ENCODE peak calls at places on chromosome 7, in seven cellular contexts. T is prostate gland, N is stomach, E is SK-N-SH, F is Panc1, J is transverse colon, O is GM12878. C is an unnamed sample.

GRCh38 chr7:29337628-29338116 is 143.1 kb downstream of the CHN2 start:
- DNase-seq in J (no peak), E (no peak), N (no peak), T (no peak), O (no peak), F (no peak), C (no peak)

GRCh38 chr7:12281026-12281425 is 69.9 kb downstream of the TMEM106B start:
- DNase-seq in F (no peak), E (no peak), O (no peak), J (no peak), N (no peak), T (no peak), C (no peak)

GRCh38 chr7:36232971-36233550 is 80.0 kb downstream of the EEPD1 start:
- DNase-seq in O (no peak), J (no peak), T (no peak), N (no peak), F (no peak), E (no peak), C (no peak)

GRCh38 chr7:44634839-44635591 is 28.6 kb downstream of the OGDH start:
- DNase-seq in F (no peak), N (peak; percentile 71), J (peak; percentile 83), T (no peak), O (no peak), E (no peak), C (no peak)

GRCh38 chr7:136957391-136957790 is 88.9 kb downstream of the CHRM2 start:
- DNase-seq in N (no peak), F (peak; percentile 36), E (no peak), T (no peak), O (no peak), J (no peak), C (no peak)

GRCh38 chr7:106778656-106779250 is 86.3 kb upstream of the PIK3CG start:
- DNase-seq in N (no peak), F (no peak), E (no peak), T (no peak), J (no peak), O (no peak), C (no peak)

GRCh38 chr7:127189074-127189473 is 63.7 kb downstream of the GRM8 start:
- DNase-seq in E (no peak), N (no peak), F (peak; percentile 12), T (no peak), O (no peak), J (no peak), C (no peak)

GRCh38 chr7:132770055-132770454 is 193.8 kb upstream of the PLXNA4 start:
- DNase-seq in N (no peak), T (no peak), E (no peak), F (no peak), J (no peak), O (no peak), C (no peak)

GRCh38 chr7:112272921-112273561 is 66.5 kb downstream of the ZNF277 start:
- DNase-seq in F (no peak), T (no peak), O (no peak), N (no peak), J (peak; percentile 9), E (no peak), C (no peak)

GRCh38 chr7:5387711-5388245 is 35.9 kb downstream of the TNRC18 start:
- DNase-seq in J (no peak), T (no peak), O (no peak), F (no peak), N (no peak), E (no peak), C (no peak)

GRCh38 chr7:101537205-101537604 is 91.9 kb downstream of the MYL10 start:
- DNase-seq in O (no peak), T (no peak), F (no peak), J (no peak), E (peak; percentile 83), N (no peak), C (no peak)

GRCh38 chr7:36360244-36360643 is 29.4 kb upstream of the ANLN start:
- DNase-seq in N (no peak), O (no peak), E (no peak), J (no peak), T (no peak), F (no peak), C (no peak)

GRCh38 chr7:923108-924041 is 31.1 kb downstream of the ADAP1 start:
- DNase-seq in T (no peak), F (no peak), O (peak; percentile 81), N (peak; percentile 70), J (peak; percentile 94), E (no peak), C (peak; percentile 34)

GRCh38 chr7:158325530-158326381 is 261.9 kb downstream of the PTPRN2 start:
- DNase-seq in J (peak; percentile 16), T (peak; percentile 45), N (peak; percentile 64), O (no peak), E (peak; percentile 83), F (no peak), C (no peak)

GRCh38 chr7:124152859-124153692 is 120.2 kb upstream of the TMEM229A start:
- DNase-seq in J (no peak), T (no peak), E (peak; percentile 34), O (no peak), F (no peak), N (no peak), C (no peak)

GRCh38 chr7:158957921-158958471 is 101.6 kb downstream of the DYNC2I1 start:
- DNase-seq in N (peak; percentile 83), J (peak; percentile 95), F (no peak), T (no peak), O (no peak), E (peak; percentile 79), C (peak; percentile 58)

GRCh38 chr7:158824028-158824427 is 5.3 kb downstream of the ESYT2 start:
- DNase-seq in F (no peak), J (peak; percentile 39), O (peak; percentile 61), T (no peak), E (no peak), N (no peak), C (no peak)

GRCh38 chr7:137454169-137455166 is 110.9 kb upstream of the PTN start:
- DNase-seq in N (no peak), T (no peak), E (peak; percentile 57), J (peak; percentile 13), O (no peak), F (peak; percentile 20), C (peak; percentile 42)

GRCh38 chr7:24899905-24900304 is 80.1 kb downstream of the OSBPL3 start:
- DNase-seq in F (no peak), N (no peak), E (no peak), O (peak; percentile 75), J (no peak), T (no peak), C (no peak)
- H3K4me1 ChIP-seq in F (no peaks in the 10 kb centered on the region), N (peaks cover 10% of the 10 kb centered on the region), E (peaks cover 14% of the 10 kb centered on the region), O (peaks cover 46% of the 10 kb centered on the region), J (no peaks in the 10 kb centered on the region), T (no peaks in the 10 kb centered on the region), C (no peaks in the 10 kb centered on the region)

DNA sequence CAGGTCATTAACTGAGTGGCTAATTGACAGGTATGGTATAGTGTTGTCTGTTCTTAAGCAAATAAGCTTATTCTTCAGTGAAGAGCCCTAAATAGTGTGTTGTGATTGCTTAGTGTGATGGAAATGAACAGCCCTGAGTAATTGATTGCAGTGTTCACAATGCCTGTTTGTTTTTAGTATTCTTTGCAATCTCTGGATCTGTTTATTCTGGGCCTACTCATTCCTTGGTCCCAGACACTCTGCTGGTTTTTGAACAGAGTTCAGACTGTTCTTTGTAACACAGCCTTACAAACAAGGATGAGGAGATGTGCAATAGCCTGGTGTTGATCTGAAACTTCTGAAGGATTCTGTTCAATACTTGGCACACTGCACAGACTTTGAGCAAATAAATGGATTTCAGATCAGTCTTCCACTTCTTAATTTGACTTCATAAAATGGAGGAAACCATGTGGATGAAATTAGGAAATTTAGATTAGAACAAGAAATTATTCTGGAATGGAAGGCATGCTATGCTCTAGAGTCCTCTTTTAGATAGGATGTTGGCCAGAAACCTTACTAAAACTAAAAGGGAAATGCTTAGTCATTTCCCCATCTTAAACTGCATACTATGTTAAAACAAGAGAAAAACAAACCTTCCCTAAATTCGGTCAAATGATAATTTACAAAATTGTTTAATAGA is 444.2 kb upstream of the SEMA3D start:
- DNase-seq in T (no peak), J (no peak), F (no peak), O (no peak), N (no peak), E (no peak), C (no peak)
- TF ChIP-seq POLR2AphosphoS5 in T (no peak), J (no peak), F (no peak), O (no peak), N (no peak), E (no peak), C (no peak)

GRCh38 chr7:105015631-105015965 is 1.6 kb downstream of the KMT2E start:
- DNase-seq in N (peak; percentile 53), E (peak; percentile 66), O (no peak), J (peak; percentile 61), T (peak; percentile 61), F (no peak), C (no peak)

GRCh38 chr7:105013818-105014724 is at the start of gene KMT2E:
- DNase-seq in N (peak; percentile 92), F (no peak), E (peak; percentile 92), O (peak; percentile 59), T (peak; percentile 82), J (peak; percentile 91), C (peak; percentile 91)

GRCh38 chr7:105014725-105015630 is 973 bp downstream of the KMT2E start:
- DNase-seq in N (peak; percentile 60), E (peak; percentile 57), J (peak; percentile 78), T (peak; percentile 60), O (no peak), F (peak; percentile 32), C (no peak)

GRCh38 chr7:105017263-105018051 is 3.5 kb downstream of the KMT2E start:
- DNase-seq in N (no peak), E (no peak), T (no peak), J (no peak), F (no peak), O (no peak), C (no peak)

DNA sequence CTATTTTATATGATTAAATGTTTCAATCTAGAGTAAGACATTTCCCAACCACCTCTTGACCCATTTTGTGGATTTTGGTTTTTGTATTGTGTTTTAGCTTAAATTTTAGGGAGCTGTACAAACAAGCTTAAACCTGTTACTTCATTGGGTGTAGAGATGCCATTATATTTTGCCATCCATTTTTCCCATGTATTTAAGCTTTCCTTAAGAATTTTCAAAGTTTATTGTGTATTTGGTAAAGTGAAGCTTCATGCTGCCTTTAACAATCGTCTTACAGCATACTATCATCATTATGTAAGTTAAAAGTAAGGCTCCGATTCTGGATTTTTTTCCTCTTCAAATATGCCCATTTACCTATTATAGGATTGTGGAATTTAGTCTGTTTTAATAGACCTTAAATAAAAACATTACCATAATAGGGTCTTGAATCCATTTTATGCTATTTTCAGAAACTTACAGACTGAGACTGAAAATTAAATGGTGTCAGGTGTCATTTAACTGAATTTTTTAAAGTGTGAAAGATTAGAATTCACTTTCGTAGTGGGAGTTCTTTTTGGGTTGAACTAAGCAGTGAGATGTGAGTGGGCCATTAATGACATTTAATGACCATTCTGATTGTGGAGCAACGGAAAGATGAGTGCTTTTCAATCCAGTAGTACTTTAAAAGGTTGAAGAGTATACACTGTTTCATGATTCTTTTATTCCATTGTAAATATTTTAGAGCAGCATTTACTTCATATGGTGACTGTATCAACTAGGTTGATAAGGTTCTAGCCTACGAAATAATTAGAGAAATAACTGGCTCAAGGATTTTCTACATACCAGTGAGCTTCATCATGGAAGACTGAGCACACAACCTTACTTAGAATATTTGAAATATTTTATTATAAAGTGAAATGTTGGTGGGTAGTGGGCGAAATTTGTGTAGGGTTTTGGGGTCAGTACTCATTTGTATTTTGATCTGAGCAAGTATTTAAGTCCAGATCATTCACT is 2.4 kb downstream of the KMT2E start:
- DNase-seq in N (no peak), E (no peak), T (no peak), J (no peak), F (no peak), O (no peak), C (no peak)
- H3K4me1 ChIP-seq in N (peaks cover 54% of the 10 kb centered on the region), E (peaks cover 37% of the 10 kb centered on the region), T (no peaks in the 10 kb centered on the region), J (peaks cover 42% of the 10 kb centered on the region), F (peaks cover 22% of the 10 kb centered on the region), O (peaks cover 4% of the 10 kb centered on the region), C (no peaks in the 10 kb centered on the region)

GRCh38 chr7:66307591-66308215 is 102.6 kb downstream of the TPST1 start:
- DNase-seq in F (peak; percentile 22), T (no peak), O (no peak), N (peak; percentile 35), E (no peak), J (no peak), C (no peak)
- TF ChIP-seq POLR2AphosphoS5 in F (no peak), T (no peak), O (no peak), N (peak; percentile 88), E (no peak), J (no peak), C (no peak)